ENCODE peak calls at places on chromosomes 11 and 22, in ten cellular contexts. J, V, I, B, H, S, E, D, T and C are unnamed samples.

GRCh38 chr11:35246725-35247124 is 107.8 kb downstream of the CD44 start:
- DNase-seq in T (no peak), J (peak), H (no peak), D (no peak), V (no peak), I (no peak), E (no peak), S (no peak), B (no peak), C (no peak)

GRCh38 chr11:61919113-61919840 is 1.9 kb upstream of the RAB3IL1 start:
- DNase-seq in T (no peak), B (no peak), D (no peak), S (no peak), J (no peak), H (no peak), I (no peak), V (no peak), E (no peak), C (no peak)

GRCh38 chr11:90845126-90845525 is 622.3 kb upstream of the CHORDC1 start:
- DNase-seq in J (no peak), B (no peak), V (no peak), I (no peak), S (no peak), E (no peak), H (no peak), T (no peak), D (no peak), C (no peak)

GRCh38 chr11:119759324-119759723 is 30.3 kb upstream of the NECTIN1 start:
- DNase-seq in V (no peak), E (no peak), H (no peak), S (no peak), T (no peak), I (peak), D (peak), J (peak), B (no peak), C (no peak)

GRCh38 chr11:76701701-76702100 is 31.2 kb upstream of the LRRC32 start:
- DNase-seq in V (no peak), B (no peak), H (no peak), D (no peak), E (no peak), T (no peak), S (no peak), I (no peak), J (peak), C (no peak)

GRCh38 chr11:36945384-36945783 is 347.3 kb upstream of the RAG2 start:
- DNase-seq in B (no peak), D (peak), I (no peak), S (no peak), J (peak), E (no peak), V (no peak), T (no peak), H (no peak), C (no peak)

GRCh38 chr22:27715078-27715477 is 86.5 kb downstream of the MN1 start:
- DNase-seq in B (peak), J (no peak), D (no peak), V (peak), T (no peak), H (no peak), S (no peak), I (no peak), E (no peak), C (no peak)

GRCh38 chr22:29375436-29376076 is 12.8 kb downstream of the AP1B1 start:
- DNase-seq in I (no peak), J (peak), V (no peak), S (no peak), B (no peak), E (no peak), H (no peak), D (no peak), T (no peak), C (no peak)

GRCh38 chr22:31350410-31350863 is 4.3 kb upstream of the PATZ1 start:
- DNase-seq in T (no peak), I (no peak), E (no peak), V (no peak), J (peak), B (peak), S (peak), H (no peak), D (no peak), C (no peak)

GRCh38 chr11:48116843-48117242 is 99.8 kb upstream of the OR4B1 start:
- DNase-seq in B (peak), E (no peak), I (no peak), V (no peak), S (peak), T (no peak), D (no peak), J (peak), H (peak), C (no peak)

GRCh38 chr22:25736378-25737011 is 5.5 kb upstream of the MYO18B start:
- DNase-seq in H (no peak), V (no peak), J (no peak), B (no peak), I (no peak), E (no peak), D (no peak), T (no peak), S (no peak), C (no peak)

GRCh38 chr11:71281901-71282300 is 29.5 kb upstream of the SHANK2 start:
- DNase-seq in T (no peak), J (no peak), B (no peak), H (no peak), I (no peak), E (no peak), V (no peak), S (no peak), D (no peak), C (no peak)

GRCh38 chr11:88552377-88553029 is 215.0 kb upstream of the CTSC start:
- DNase-seq in V (peak), D (peak), B (peak), H (peak), S (peak), T (peak), I (peak), J (peak), E (peak), C (no peak)

GRCh38 chr11:119741369-119742262 is 12.6 kb upstream of the NECTIN1 start:
- DNase-seq in B (peak), J (peak), T (peak), E (peak), S (peak), V (peak), H (no peak), D (no peak), I (no peak), C (no peak)

GRCh38 chr22:42978453-42979103 is 36.4 kb downstream of the PACSIN2 start:
- DNase-seq in V (no peak), H (no peak), D (peak), J (no peak), I (no peak), E (no peak), B (peak), S (no peak), T (no peak), C (no peak)

GRCh38 chr11:110857885-110858555 is 145.8 kb upstream of the ARHGAP20 start:
- DNase-seq in S (no peak), V (no peak), T (no peak), I (no peak), E (no peak), B (no peak), D (peak), H (no peak), J (no peak), C (no peak)

GRCh38 chr11:130652671-130653335 is 204.4 kb downstream of the ADAMTS15 start:
- DNase-seq in V (no peak), H (peak), D (no peak), I (no peak), S (peak), T (no peak), E (no peak), B (no peak), J (peak), C (no peak)

GRCh38 chr22:42907404-42908081 is 50.5 kb upstream of the ARFGAP3 start:
- DNase-seq in S (no peak), E (no peak), D (no peak), B (no peak), J (no peak), H (no peak), T (no peak), V (no peak), I (no peak), C (no peak)

DNA sequence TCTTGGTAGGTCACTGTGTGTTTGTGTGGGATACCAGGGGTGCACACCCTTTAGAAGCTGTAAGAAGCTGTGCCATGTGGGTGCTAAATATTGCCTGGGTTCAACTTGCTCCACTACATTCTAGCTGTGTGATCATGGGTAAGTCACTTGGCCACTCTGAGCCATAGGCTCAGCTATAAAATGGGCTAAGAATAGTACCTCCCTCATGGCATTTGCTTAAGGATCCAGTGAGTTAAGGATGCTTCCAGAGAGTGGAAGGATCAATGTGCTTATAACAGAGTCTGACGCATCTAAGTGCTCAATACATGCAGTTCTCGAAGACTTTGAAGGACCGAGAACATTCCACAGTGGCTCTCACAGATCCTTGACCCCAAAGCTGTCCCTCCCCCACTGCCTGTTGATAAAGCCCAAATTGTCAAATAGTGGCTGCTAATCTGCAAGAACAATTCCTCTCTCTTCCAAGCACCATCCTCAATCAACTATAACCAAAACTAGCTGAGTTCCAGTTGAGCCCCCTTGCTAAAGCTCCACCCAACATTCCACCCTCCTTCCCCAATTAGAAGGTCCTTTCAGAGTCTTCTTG is 13.2 kb upstream of the TMPRSS6 start:
- DNase-seq in V (no peak), I (no peak), B (no peak), T (no peak), J (no peak), E (no peak), H (no peak), D (no peak), S (no peak), C (no peak)
- H3K27ac ChIP-seq in V (no peak), I (no peak), B (no peak), T (no peak), J (no peak), E (peak), H (no peak), D (no peak), S (no peak), C (no peak)

GRCh38 chr11:1560011-1560579 is 12.0 kb downstream of the DUSP8 start:
- DNase-seq in S (no peak), H (no peak), V (no peak), I (no peak), B (no peak), T (peak), J (no peak), D (no peak), E (no peak), C (no peak)
- H3K27ac ChIP-seq in S (no peak), H (no peak), V (peak), I (peak), B (no peak), T (peak), J (no peak), D (peak), E (no peak), C (peak)

DNA sequence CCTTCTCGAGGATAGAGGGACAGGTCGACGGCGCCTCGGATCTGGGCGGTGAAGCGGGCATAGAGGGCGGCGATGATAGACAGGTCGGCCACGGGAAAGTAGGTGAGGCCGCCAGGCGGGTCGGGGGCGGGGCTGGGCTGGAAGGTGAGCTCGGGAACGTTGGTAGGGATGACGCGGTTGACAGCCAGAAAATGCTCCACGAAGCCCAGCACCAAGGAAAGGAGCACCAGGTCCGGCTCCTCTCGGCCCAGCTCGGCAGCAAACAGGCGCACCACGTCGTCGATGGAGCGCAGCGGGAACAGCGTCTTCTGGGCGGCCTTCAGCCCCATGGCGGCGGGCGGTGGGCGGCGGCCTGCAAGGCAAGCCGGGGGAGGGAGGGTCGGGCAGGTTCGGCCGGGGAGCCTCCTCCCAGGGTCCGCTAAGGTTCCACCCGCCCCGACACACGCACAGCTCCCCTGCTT is 540 bp downstream of the MEN1 start:
- DNase-seq in T (no peak), H (no peak), E (no peak), J (peak), B (peak), S (peak), V (no peak), D (peak), I (peak), C (no peak)
- H3K27ac ChIP-seq in T (peak), H (peak), E (peak), J (no peak), B (no peak), S (no peak), V (peak), D (peak), I (peak), C (no peak)

GRCh38 chr11:72393303-72393702 is 41.0 kb downstream of the CLPB start:
- DNase-seq in T (no peak), I (no peak), B (no peak), J (no peak), E (no peak), S (no peak), V (no peak), H (no peak), D (no peak), C (no peak)

GRCh38 chr11:72397333-72397732 is 37.0 kb downstream of the CLPB start:
- DNase-seq in H (no peak), E (no peak), B (no peak), I (no peak), J (no peak), V (no peak), D (no peak), S (no peak), T (no peak), C (no peak)

GRCh38 chr11:72394456-72394855 is 39.9 kb downstream of the CLPB start:
- DNase-seq in B (no peak), D (no peak), V (no peak), H (no peak), S (no peak), J (no peak), T (no peak), E (no peak), I (no peak), C (no peak)

GRCh38 chr11:72398058-72398758 is 36.1 kb downstream of the CLPB start:
- DNase-seq in T (no peak), E (no peak), J (no peak), D (no peak), V (no peak), B (no peak), I (peak), S (no peak), H (no peak), C (no peak)

GRCh38 chr11:72395993-72396392 is 38.3 kb downstream of the CLPB start:
- DNase-seq in V (peak), J (no peak), S (no peak), T (no peak), H (no peak), B (no peak), D (no peak), I (no peak), E (no peak), C (no peak)
- H3K27ac ChIP-seq in V (peak), J (no peak), S (no peak), T (no peak), H (no peak), B (no peak), D (no peak), I (no peak), E (no peak), C (no peak)

DNA sequence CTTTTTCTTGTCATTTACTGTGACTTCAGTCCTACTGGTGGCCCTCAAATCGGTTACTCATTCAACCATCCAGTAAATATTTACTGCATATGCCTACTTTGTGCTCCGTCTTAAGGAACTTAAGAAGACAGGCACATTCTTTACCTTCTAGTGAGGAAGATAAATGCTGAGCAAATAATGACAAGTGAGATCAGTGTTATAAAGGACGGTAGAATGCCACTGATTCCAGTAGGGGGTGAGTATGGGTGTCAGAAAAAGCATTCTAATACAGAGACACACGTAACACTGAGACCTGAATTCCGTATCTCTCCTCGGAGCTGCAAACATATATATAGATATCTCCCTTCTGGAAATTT is 1.6 kb downstream of the ANKRD42 start:
- DNase-seq in D (no peak), H (no peak), I (no peak), T (no peak), S (no peak), E (no peak), J (peak), B (no peak), V (no peak), C (no peak)
- H3K27ac ChIP-seq in D (no peak), H (peak), I (no peak), T (peak), S (no peak), E (no peak), J (no peak), B (no peak), V (no peak), C (peak)

GRCh38 chr11:64854534-64855502 is 10.4 kb upstream of the CDC42BPG start:
- DNase-seq in I (peak), J (peak), E (no peak), S (no peak), D (peak), H (no peak), V (no peak), T (peak), B (no peak), C (peak)

GRCh38 chr11:64851831-64852337 is 7.4 kb upstream of the CDC42BPG start:
- DNase-seq in T (no peak), B (no peak), E (no peak), J (no peak), S (peak), V (no peak), I (no peak), H (no peak), D (no peak), C (no peak)

GRCh38 chr11:64853709-64854108 is 9.3 kb upstream of the CDC42BPG start:
- DNase-seq in S (no peak), V (no peak), D (no peak), E (no peak), B (no peak), I (no peak), T (no peak), H (no peak), J (no peak), C (no peak)

GRCh38 chr11:64854157-64854533 is 9.7 kb upstream of the CDC42BPG start:
- DNase-seq in V (no peak), E (no peak), B (no peak), S (no peak), H (no peak), D (no peak), T (no peak), I (no peak), J (no peak), C (no peak)

GRCh38 chr11:64852804-64853520 is 8.5 kb upstream of the CDC42BPG start:
- DNase-seq in I (no peak), E (no peak), H (no peak), V (no peak), T (no peak), D (no peak), J (no peak), B (no peak), S (no peak), C (no peak)
- H3K27ac ChIP-seq in I (peak), E (peak), H (no peak), V (no peak), T (peak), D (peak), J (no peak), B (no peak), S (peak), C (peak)

GRCh38 chr11:468493-468892 is 18.4 kb downstream of the PTDSS2 start:
- DNase-seq in D (no peak), B (no peak), T (no peak), S (no peak), V (no peak), J (no peak), H (no peak), I (no peak), E (no peak), C (no peak)
- H3K27ac ChIP-seq in D (peak), B (no peak), T (peak), S (no peak), V (peak), J (no peak), H (no peak), I (no peak), E (no peak), C (peak)